ENCODE peak calls at places on chromosomes 11 and 22, in seven cellular contexts. J is fibroblast of lung, B is Caco-2, P is H9, U is mesendoderm, T is psoas muscle, H is GM23338. Q is an unnamed sample. For H3K27me3, the result is how much of the 10 kb centered on the place peaks cover.

GRCh38 chr22:37233751-37234631 is 10.1 kb downstream of the RAC2 start:
- DNase-seq in J (no peak), B (no peak), P (no peak), U (no peak), T (peak), H (no peak), Q (no peak)

GRCh38 chr11:46380340-46381045 is 976 bp upstream of the MDK start:
- DNase-seq in J (peak), B (peak), P (peak), U (peak), T (peak), H (peak), Q (peak)

GRCh38 chr11:128342511-128343133 is 244.7 kb downstream of the ETS1 start:
- DNase-seq in J (peak), B (no peak), P (no peak), U (peak), T (peak), H (no peak), Q (no peak)

GRCh38 chr22:38180841-38181452 is 683 bp downstream of the PLA2G6 start:
- DNase-seq in J (peak), B (peak), P (no peak), U (peak), T (peak), H (peak), Q (peak)

GRCh38 chr11:117520201-117520600 is 192.5 kb downstream of the CEP164 start:
- DNase-seq in J (no peak), B (no peak), P (no peak), U (no peak), T (no peak), H (no peak), Q (no peak)

GRCh38 chr22:43249789-43250188 is 62.9 kb upstream of the TTLL12 start:
- DNase-seq in J (no peak), B (no peak), P (no peak), U (no peak), T (no peak), H (no peak), Q (no peak)

GRCh38 chr22:27798526-27799333 is 2.8 kb downstream of the MN1 start:
- DNase-seq in J (no peak), B (no peak), P (peak), U (peak), T (no peak), H (peak), Q (no peak)

GRCh38 chr11:72111803-72112540 is 523 bp downstream of the ANAPC15 start:
- DNase-seq in J (peak), B (peak), P (peak), U (peak), T (peak), H (peak), Q (peak)

GRCh38 chr22:17597217-17597616 is 31.3 kb downstream of the ATP6V1E1 start:
- DNase-seq in J (no peak), B (peak), P (no peak), U (no peak), T (no peak), H (no peak), Q (no peak)

GRCh38 chr22:36776722-36777121 is 803 bp upstream of the IFT27 start:
- DNase-seq in J (no peak), B (no peak), P (no peak), U (no peak), T (no peak), H (no peak), Q (no peak)

GRCh38 chr22:45537734-45538181 is 35.1 kb downstream of the FBLN1 start:
- DNase-seq in J (peak), B (no peak), P (no peak), U (no peak), T (peak), H (no peak), Q (no peak)

GRCh38 chr11:113404859-113405430 is 17.4 kb downstream of the ANKK1 start:
- DNase-seq in J (no peak), B (no peak), P (no peak), U (no peak), T (no peak), H (no peak), Q (no peak)

GRCh38 chr11:9120659-9121350 is 29.4 kb upstream of the SCUBE2 start:
- DNase-seq in J (no peak), B (peak), P (peak), U (peak), T (no peak), H (peak), Q (peak)

GRCh38 chr22:50621491-50621880 is 6.5 kb downstream of the ARSA start:
- DNase-seq in J (no peak), B (no peak), P (peak), U (no peak), T (no peak), H (no peak), Q (no peak)

GRCh38 chr11:69088676-69089146 is 40.0 kb downstream of the TPCN2 start:
- DNase-seq in J (peak), B (peak), P (peak), U (peak), T (peak), H (peak), Q (peak)

GRCh38 chr11:37076866-37077265 is 478.8 kb upstream of the RAG2 start:
- DNase-seq in J (no peak), B (no peak), P (no peak), U (no peak), T (no peak), H (no peak), Q (no peak)

GRCh38 chr11:63997801-63998332 is 11.6 kb downstream of the OTUB1 start:
- DNase-seq in J (no peak), B (no peak), P (no peak), U (no peak), T (no peak), H (no peak), Q (no peak)

GRCh38 chr11:61138940-61139339 is 22.3 kb downstream of the VPS37C start:
- DNase-seq in J (peak), B (no peak), P (no peak), U (no peak), T (no peak), H (no peak), Q (no peak)

GRCh38 chr11:131670876-131671275 is 300.5 kb downstream of the NTM start:
- DNase-seq in J (no peak), B (no peak), P (no peak), U (no peak), T (no peak), H (no peak), Q (peak)

GRCh38 chr11:18853086-18853720 is 61.6 kb upstream of the PTPN5 start:
- DNase-seq in J (peak), B (peak), P (peak), U (peak), T (no peak), H (peak), Q (peak)

GRCh38 chr22:47918276-47918928 is 1156.0 kb downstream of the TBC1D22A start:
- DNase-seq in J (no peak), B (no peak), P (no peak), U (no peak), T (no peak), H (no peak), Q (no peak)

GRCh38 chr11:9073826-9074225 is 17.6 kb downstream of the SCUBE2 start:
- DNase-seq in J (no peak), B (no peak), P (no peak), U (no peak), T (no peak), H (no peak), Q (peak)

GRCh38 chr22:44888491-44888941 is 121.3 kb downstream of the PHF21B start:
- DNase-seq in J (no peak), B (no peak), P (peak), U (peak), T (no peak), H (peak), Q (no peak)

GRCh38 chr11:47178305-47178704 is 1.6 kb upstream of the ARFGAP2 start:
- DNase-seq in J (no peak), B (no peak), P (no peak), U (no peak), T (no peak), H (no peak), Q (no peak)

GRCh38 chr22:35219012-35219411 is 38.3 kb upstream of the HMGXB4 start:
- DNase-seq in J (no peak), B (no peak), P (no peak), U (peak), T (no peak), H (no peak), Q (peak)

GRCh38 chr11:44709281-44709562 is 17.5 kb upstream of the TSPAN18 start:
- DNase-seq in J (no peak), B (peak), P (no peak), U (peak), T (no peak), H (no peak), Q (peak)

GRCh38 chr11:5809905-5810792 is 1.4 kb downstream of the OR52N2 start:
- DNase-seq in J (no peak), B (no peak), P (no peak), U (peak), T (no peak), H (peak), Q (peak)
- H3K27me3 ChIP-seq in J (under half), B (under half), P (under half), U (under half), T (under half), H (under half), Q (under half)

GRCh38 chr11:1050581-1051355 is 14.2 kb upstream of the MUC6 start:
- DNase-seq in J (peak), B (peak), P (peak), U (peak), T (peak), H (peak), Q (peak)
- H3K27me3 ChIP-seq in J (under half), B (under half), P (under half), U (under half), T (under half), H (under half), Q (under half)

DNA sequence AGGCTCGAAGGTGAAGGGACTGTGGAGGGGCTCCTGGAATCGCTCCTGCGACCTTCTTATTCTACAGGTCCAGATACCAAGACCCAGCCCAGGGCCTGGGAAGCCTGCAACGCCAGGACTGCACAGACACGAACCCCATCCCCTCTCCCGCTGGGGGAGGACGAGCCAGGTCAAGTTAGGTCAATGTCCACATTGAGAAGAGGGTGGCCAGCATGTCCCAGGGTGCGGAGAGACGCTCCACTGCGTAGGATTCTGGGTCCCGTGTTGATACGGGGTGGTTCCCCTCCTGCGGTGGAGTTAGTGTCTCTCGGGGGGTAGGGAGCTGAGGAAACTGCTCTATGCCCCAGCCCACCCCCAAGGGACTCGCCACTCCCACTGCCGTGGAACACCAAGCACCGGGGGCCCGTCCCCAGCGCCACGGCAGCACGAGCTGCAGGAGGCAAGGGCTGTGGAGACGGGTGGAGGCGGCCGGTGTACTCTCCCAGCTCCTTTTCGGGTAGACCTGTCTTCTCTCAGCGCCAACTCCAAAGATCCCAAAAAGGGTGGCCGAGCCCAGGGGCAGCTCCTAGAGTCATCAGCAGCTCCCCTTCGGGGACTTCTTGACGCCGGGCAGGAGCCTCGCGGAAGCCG is 1.6 kb downstream of the GSC2 start:
- DNase-seq in J (no peak), B (no peak), P (no peak), U (no peak), T (no peak), H (peak), Q (no peak)
- H3K27me3 ChIP-seq in J (under half), B (under half), P (under half), U (under half), T (under half), H (half or more), Q (half or more)

DNA sequence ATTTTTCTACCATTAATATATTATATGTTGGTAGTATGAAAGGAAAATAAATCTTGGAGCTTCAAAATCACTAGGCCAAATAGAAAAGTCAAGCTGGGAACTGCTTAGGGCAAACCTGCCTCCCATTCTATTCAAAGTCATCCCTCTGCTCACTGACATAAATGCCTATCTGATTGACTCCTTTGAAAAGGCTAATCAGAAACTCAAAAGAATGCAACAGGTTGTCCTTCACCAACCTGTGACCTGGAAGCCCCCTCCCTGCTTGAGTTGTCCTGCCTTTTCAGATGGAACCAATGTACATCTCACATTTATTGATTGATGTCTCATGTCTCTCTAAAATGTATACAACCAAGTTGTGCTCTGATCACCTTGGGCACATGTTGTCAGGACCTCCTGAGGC is 3.2 kb upstream of the TRIM34 start:
- DNase-seq in J (no peak), B (no peak), P (no peak), U (peak), T (no peak), H (no peak), Q (no peak)
- H3K27me3 ChIP-seq in J (under half), B (under half), P (under half), U (under half), T (under half), H (under half), Q (under half)

GRCh38 chr11:2174361-2174760 is 2.7 kb upstream of the TH start:
- DNase-seq in J (no peak), B (no peak), P (no peak), U (no peak), T (no peak), H (no peak), Q (no peak)

GRCh38 chr11:2173150-2173693 is 1.6 kb upstream of the TH start:
- DNase-seq in J (no peak), B (no peak), P (peak), U (peak), T (no peak), H (peak), Q (no peak)

GRCh38 chr11:2171531-2171930 is at the start of gene TH:
- DNase-seq in J (no peak), B (no peak), P (no peak), U (no peak), T (no peak), H (no peak), Q (no peak)

GRCh38 chr11:2173761-2174160 is 2.1 kb upstream of the TH start:
- DNase-seq in J (no peak), B (no peak), P (no peak), U (no peak), T (no peak), H (no peak), Q (no peak)

GRCh38 chr11:2172676-2173075 is 1.1 kb upstream of the TH start:
- DNase-seq in J (no peak), B (no peak), P (no peak), U (no peak), T (no peak), H (no peak), Q (no peak)
- H3K27me3 ChIP-seq in J (under half), B (under half), P (under half), U (under half), T (under half), H (under half), Q (under half)

GRCh38 chr11:16598906-16599305 is 139.5 kb upstream of the C11orf58 start:
- DNase-seq in J (no peak), B (no peak), P (no peak), U (no peak), T (no peak), H (no peak), Q (no peak)

GRCh38 chr11:16603245-16603644 is 135.2 kb upstream of the C11orf58 start:
- DNase-seq in J (no peak), B (no peak), P (peak), U (peak), T (peak), H (peak), Q (no peak)

GRCh38 chr11:16596231-16596630 is 142.2 kb upstream of the C11orf58 start:
- DNase-seq in J (no peak), B (no peak), P (no peak), U (no peak), T (no peak), H (no peak), Q (no peak)

GRCh38 chr11:16598032-16598431 is 140.4 kb upstream of the C11orf58 start:
- DNase-seq in J (no peak), B (no peak), P (no peak), U (no peak), T (no peak), H (no peak), Q (no peak)
- H3K27me3 ChIP-seq in J (under half), B (under half), P (under half), U (under half), T (under half), H (half or more), Q (under half)

GRCh38 chr11:15208570-15209222 is 94.0 kb downstream of the INSC start:
- DNase-seq in J (peak), B (peak), P (peak), U (peak), T (peak), H (peak), Q (peak)
- H3K27me3 ChIP-seq in J (under half), B (under half), P (under half), U (under half), T (under half), H (under half), Q (under half)

GRCh38 chr11:125314264-125315087 is 149.9 kb downstream of the PKNOX2 start:
- DNase-seq in J (no peak), B (no peak), P (no peak), U (no peak), T (no peak), H (peak), Q (no peak)

GRCh38 chr11:125315088-125315740 is 150.7 kb downstream of the PKNOX2 start:
- DNase-seq in J (peak), B (no peak), P (no peak), U (no peak), T (peak), H (peak), Q (no peak)

GRCh38 chr11:125312812-125313211 is 148.3 kb downstream of the PKNOX2 start:
- DNase-seq in J (no peak), B (no peak), P (no peak), U (no peak), T (no peak), H (no peak), Q (no peak)

GRCh38 chr11:125313271-125314222 is 149.0 kb downstream of the PKNOX2 start:
- DNase-seq in J (peak), B (no peak), P (no peak), U (peak), T (no peak), H (no peak), Q (peak)

GRCh38 chr11:125312391-125312790 is 147.8 kb downstream of the PKNOX2 start:
- DNase-seq in J (no peak), B (no peak), P (no peak), U (no peak), T (no peak), H (no peak), Q (no peak)
- H3K27me3 ChIP-seq in J (under half), B (under half), P (under half), U (under half), T (under half), H (under half), Q (under half)

DNA sequence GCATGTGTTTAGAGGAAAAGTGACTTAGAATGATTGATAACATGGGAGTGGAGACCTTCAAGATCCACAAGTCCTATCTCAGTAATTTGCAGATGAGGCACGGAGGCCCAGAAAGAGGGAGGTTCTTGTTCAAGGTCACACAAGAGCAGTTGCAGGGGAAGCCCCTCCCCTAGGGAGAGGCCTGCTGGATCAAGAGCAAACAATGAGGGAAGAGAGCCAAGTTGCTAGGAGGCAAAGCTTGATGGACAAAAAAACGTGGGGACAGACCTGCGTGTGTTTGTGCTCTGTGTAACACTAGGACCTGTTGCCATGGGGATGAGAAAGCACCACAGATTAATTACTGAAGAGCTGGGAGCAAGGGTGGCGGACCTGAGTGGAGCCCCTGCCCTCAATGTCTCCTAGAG is 6.4 kb upstream of the MFRP start:
- DNase-seq in J (peak), B (peak), P (peak), U (peak), T (peak), H (peak), Q (no peak)
- H3K27me3 ChIP-seq in J (under half), B (under half), P (under half), U (under half), T (under half), H (under half), Q (under half)

Q was measured in trophoblast cell.